ENCODE peak calls at places on chromosomes 3 and 15, in six cellular contexts. One of them, this sample, is unnamed.
A peak's percentile ranks its signal among the peaks of the same experiment; 100 is the strongest.

GRCh38 chr3:180855364-180855763 is 57.1 kb upstream of the FXR1 start:
- DNase-seq in K562: no peak
- DNase-seq in SK-N-SH: no peak
- DNase-seq in HepG2: peak; percentile 23
- DNase-seq in GM12878: no peak
- DNase-seq in H1: peak; percentile 67
- DNase-seq in this sample: no peak

GRCh38 chr15:76529911-76530310 is 193.3 kb downstream of the ISL2 start:
- DNase-seq in K562: no peak
- DNase-seq in SK-N-SH: no peak
- DNase-seq in HepG2: no peak
- DNase-seq in GM12878: no peak
- DNase-seq in H1: no peak
- DNase-seq in this sample: no peak

GRCh38 chr3:171986755-171987535 is 52.4 kb upstream of the FNDC3B start:
- DNase-seq in K562: no peak
- DNase-seq in SK-N-SH: no peak
- DNase-seq in HepG2: no peak
- DNase-seq in GM12878: no peak
- DNase-seq in H1: no peak
- DNase-seq in this sample: no peak

GRCh38 chr3:56923546-56924224 is 121.9 kb upstream of the ARHGEF3 start:
- DNase-seq in K562: no peak
- DNase-seq in SK-N-SH: no peak
- DNase-seq in HepG2: no peak
- DNase-seq in GM12878: no peak
- DNase-seq in H1: no peak
- DNase-seq in this sample: no peak

GRCh38 chr3:194135806-194136518 is at the start of gene HES1:
- DNase-seq in K562: peak; percentile 95
- DNase-seq in SK-N-SH: peak; percentile 85
- DNase-seq in HepG2: peak; percentile 95
- DNase-seq in GM12878: peak; percentile 61
- DNase-seq in H1: peak; percentile 87
- DNase-seq in this sample: peak; percentile 48

GRCh38 chr15:52020253-52021085 is 1.4 kb downstream of the MAPK6 start:
- DNase-seq in K562: no peak
- DNase-seq in SK-N-SH: no peak
- DNase-seq in HepG2: no peak
- DNase-seq in GM12878: no peak
- DNase-seq in H1: no peak
- DNase-seq in this sample: no peak

GRCh38 chr3:138914870-138915502 is 32.0 kb downstream of the FOXL2 start:
- DNase-seq in K562: peak; percentile 76
- DNase-seq in SK-N-SH: no peak
- DNase-seq in HepG2: peak; percentile 87
- DNase-seq in GM12878: no peak
- DNase-seq in H1: no peak
- DNase-seq in this sample: peak; percentile 56

GRCh38 chr3:69357196-69357595 is 28.7 kb downstream of the FRMD4B start:
- DNase-seq in K562: no peak
- DNase-seq in SK-N-SH: no peak
- DNase-seq in HepG2: no peak
- DNase-seq in GM12878: no peak
- DNase-seq in H1: no peak
- DNase-seq in this sample: no peak

GRCh38 chr3:74691946-74692345 is 77.5 kb upstream of the CNTN3 start:
- DNase-seq in K562: no peak
- DNase-seq in SK-N-SH: no peak
- DNase-seq in HepG2: no peak
- DNase-seq in GM12878: no peak
- DNase-seq in H1: no peak
- DNase-seq in this sample: no peak

GRCh38 chr15:43206054-43206453 is 14.8 kb downstream of the EPB42 start:
- DNase-seq in K562: no peak
- DNase-seq in SK-N-SH: no peak
- DNase-seq in HepG2: no peak
- DNase-seq in GM12878: no peak
- DNase-seq in H1: no peak
- DNase-seq in this sample: no peak

GRCh38 chr3:15541371-15541770 is 19.9 kb upstream of the COLQ start:
- DNase-seq in K562: no peak
- DNase-seq in SK-N-SH: no peak
- DNase-seq in HepG2: no peak
- DNase-seq in GM12878: no peak
- DNase-seq in H1: no peak
- DNase-seq in this sample: no peak

GRCh38 chr3:71307884-71308697 is 275.4 kb downstream of the FOXP1 start:
- DNase-seq in K562: no peak
- DNase-seq in SK-N-SH: no peak
- DNase-seq in HepG2: no peak
- DNase-seq in GM12878: no peak
- DNase-seq in H1: no peak
- DNase-seq in this sample: no peak

GRCh38 chr3:60140160-60140559 is 1090.3 kb upstream of the CFAP20DC start:
- DNase-seq in K562: no peak
- DNase-seq in SK-N-SH: no peak
- DNase-seq in HepG2: no peak
- DNase-seq in GM12878: no peak
- DNase-seq in H1: no peak
- DNase-seq in this sample: no peak

DNA sequence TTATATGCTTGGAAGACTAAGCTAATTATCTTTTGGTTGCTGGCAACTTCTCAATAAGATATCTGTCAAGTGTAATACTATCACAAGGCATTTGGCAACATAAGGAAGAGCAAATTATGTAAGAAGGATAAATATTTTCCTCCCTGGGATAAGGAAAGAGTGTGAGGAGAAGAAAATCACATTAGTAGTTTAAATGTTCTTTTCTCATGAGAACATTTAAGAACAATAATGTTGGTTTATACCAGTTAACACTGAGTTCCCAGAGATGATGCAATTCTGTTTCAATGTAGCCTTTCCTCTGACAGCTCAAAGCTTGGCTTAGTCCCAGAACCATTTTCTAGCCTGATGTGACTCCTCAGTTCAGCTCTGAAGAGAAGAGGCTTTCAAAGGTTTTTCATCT is 66.1 kb upstream of the NPHP3 start:
- DNase-seq in K562: no peak
- DNase-seq in SK-N-SH: no peak
- DNase-seq in HepG2: no peak
- DNase-seq in GM12878: no peak
- DNase-seq in H1: no peak
- DNase-seq in this sample: no peak
- TF ChIP-seq GABPA in K562: no peak
- TF ChIP-seq GABPA in SK-N-SH: no peak
- TF ChIP-seq GABPA in HepG2: no peak
- TF ChIP-seq GABPA in GM12878: no peak
- TF ChIP-seq GABPA in H1: no peak
- TF ChIP-seq GABPA in this sample: no peak

GRCh38 chr15:56883088-56883487 is 35.4 kb upstream of the TCF12 start:
- DNase-seq in K562: no peak
- DNase-seq in SK-N-SH: no peak
- DNase-seq in HepG2: no peak
- DNase-seq in GM12878: no peak
- DNase-seq in H1: no peak
- DNase-seq in this sample: no peak

GRCh38 chr15:56887782-56888127 is 30.7 kb upstream of the TCF12 start:
- DNase-seq in K562: no peak
- DNase-seq in SK-N-SH: no peak
- DNase-seq in HepG2: no peak
- DNase-seq in GM12878: no peak
- DNase-seq in H1: no peak
- DNase-seq in this sample: no peak

GRCh38 chr15:56886450-56886856 is 32.0 kb upstream of the TCF12 start:
- DNase-seq in K562: no peak
- DNase-seq in SK-N-SH: no peak
- DNase-seq in HepG2: peak; percentile 3
- DNase-seq in GM12878: no peak
- DNase-seq in H1: no peak
- DNase-seq in this sample: no peak

GRCh38 chr15:56890038-56890437 is 28.4 kb upstream of the TCF12 start:
- DNase-seq in K562: no peak
- DNase-seq in SK-N-SH: no peak
- DNase-seq in HepG2: no peak
- DNase-seq in GM12878: no peak
- DNase-seq in H1: no peak
- DNase-seq in this sample: no peak

GRCh38 chr15:56886878-56887781 is 31.3 kb upstream of the TCF12 start:
- DNase-seq in K562: peak; percentile 94
- DNase-seq in SK-N-SH: peak; percentile 95
- DNase-seq in HepG2: peak; percentile 88
- DNase-seq in GM12878: peak; percentile 40
- DNase-seq in H1: peak; percentile 90
- DNase-seq in this sample: peak; percentile 68
- TF ChIP-seq CTCF in K562: peak; percentile 34
- TF ChIP-seq CTCF in SK-N-SH: peak; percentile 23
- TF ChIP-seq CTCF in HepG2: peak; percentile 54
- TF ChIP-seq CTCF in GM12878: no peak
- TF ChIP-seq CTCF in H1: no peak
- TF ChIP-seq CTCF in this sample: no peak

DNA sequence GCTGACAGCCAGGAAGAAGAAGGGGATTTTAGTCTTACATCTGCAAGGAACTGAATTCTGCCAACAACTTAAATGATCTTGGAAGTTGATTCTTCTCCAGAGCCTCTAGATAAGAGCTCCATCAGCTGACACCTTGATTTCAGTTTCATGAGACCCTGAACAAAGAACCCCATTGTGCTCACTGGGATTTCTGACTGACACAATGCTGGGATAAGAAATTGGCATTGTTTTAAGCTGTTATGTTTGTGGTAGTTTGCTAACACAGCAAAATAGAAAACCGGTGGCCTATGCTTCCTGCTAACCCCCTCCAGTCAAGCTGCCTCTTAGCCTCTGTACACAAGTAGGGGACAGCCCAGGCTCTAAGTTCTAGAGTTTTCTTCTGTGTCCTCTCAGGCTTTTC is 36.2 kb downstream of the MASP1 start:
- DNase-seq in K562: no peak
- DNase-seq in SK-N-SH: no peak
- DNase-seq in HepG2: no peak
- DNase-seq in GM12878: no peak
- DNase-seq in H1: no peak
- DNase-seq in this sample: no peak
- TF ChIP-seq GABPA in K562: no peak
- TF ChIP-seq GABPA in SK-N-SH: no peak
- TF ChIP-seq GABPA in HepG2: no peak
- TF ChIP-seq GABPA in GM12878: no peak
- TF ChIP-seq GABPA in H1: no peak
- TF ChIP-seq GABPA in this sample: no peak

DNA sequence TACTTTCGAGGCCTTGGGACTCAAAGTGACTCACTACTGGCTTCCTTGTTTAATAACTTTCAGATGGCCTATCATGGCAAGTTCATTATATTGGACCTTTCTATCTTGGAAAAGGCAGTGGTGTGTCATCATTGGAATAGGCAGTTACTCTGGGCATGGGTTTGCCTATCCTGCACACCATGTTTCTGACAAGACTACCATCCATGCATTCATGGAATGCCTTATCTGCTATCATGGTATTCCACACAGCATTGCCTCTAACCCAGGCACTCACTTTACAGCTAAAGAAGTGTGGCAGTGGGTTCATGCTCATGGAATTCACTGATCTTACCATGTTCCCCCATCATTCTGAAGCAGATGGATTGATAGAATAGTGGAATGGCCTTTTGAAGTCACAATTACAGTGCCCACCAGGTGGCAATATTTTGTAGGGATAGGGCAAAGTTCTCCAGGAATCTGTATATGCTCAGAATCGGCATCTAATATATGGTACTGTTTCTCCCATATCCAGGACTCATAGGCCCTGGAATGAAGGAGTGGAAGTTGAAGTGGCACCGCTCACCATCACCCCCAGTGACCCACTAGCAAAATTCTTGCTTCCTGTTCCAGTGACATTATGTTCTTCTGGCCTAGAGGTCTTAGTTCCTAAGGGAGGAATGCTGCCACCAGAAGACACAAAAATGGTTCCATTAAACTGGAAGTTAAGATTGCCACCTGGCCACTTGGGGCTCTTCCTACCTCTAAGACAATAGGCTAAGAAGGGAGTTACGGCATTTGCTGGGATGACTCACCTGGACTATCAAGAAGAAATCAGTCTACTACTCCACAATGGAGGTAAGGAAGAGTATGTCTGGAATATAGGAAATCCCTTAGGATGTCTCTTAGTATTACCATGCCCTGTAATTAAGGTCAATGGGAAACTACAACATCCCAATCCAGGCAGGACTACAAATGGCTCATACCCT is 1161.4 kb downstream of the SI start:
- DNase-seq in K562: no peak
- DNase-seq in SK-N-SH: peak; percentile 3
- DNase-seq in HepG2: peak; percentile 6
- DNase-seq in GM12878: no peak
- DNase-seq in H1: no peak
- DNase-seq in this sample: no peak
- TF ChIP-seq CTCF in K562: peak; percentile 7
- TF ChIP-seq CTCF in SK-N-SH: no peak
- TF ChIP-seq CTCF in HepG2: peak; percentile 33
- TF ChIP-seq CTCF in GM12878: no peak
- TF ChIP-seq CTCF in H1: no peak
- TF ChIP-seq CTCF in this sample: no peak

DNA sequence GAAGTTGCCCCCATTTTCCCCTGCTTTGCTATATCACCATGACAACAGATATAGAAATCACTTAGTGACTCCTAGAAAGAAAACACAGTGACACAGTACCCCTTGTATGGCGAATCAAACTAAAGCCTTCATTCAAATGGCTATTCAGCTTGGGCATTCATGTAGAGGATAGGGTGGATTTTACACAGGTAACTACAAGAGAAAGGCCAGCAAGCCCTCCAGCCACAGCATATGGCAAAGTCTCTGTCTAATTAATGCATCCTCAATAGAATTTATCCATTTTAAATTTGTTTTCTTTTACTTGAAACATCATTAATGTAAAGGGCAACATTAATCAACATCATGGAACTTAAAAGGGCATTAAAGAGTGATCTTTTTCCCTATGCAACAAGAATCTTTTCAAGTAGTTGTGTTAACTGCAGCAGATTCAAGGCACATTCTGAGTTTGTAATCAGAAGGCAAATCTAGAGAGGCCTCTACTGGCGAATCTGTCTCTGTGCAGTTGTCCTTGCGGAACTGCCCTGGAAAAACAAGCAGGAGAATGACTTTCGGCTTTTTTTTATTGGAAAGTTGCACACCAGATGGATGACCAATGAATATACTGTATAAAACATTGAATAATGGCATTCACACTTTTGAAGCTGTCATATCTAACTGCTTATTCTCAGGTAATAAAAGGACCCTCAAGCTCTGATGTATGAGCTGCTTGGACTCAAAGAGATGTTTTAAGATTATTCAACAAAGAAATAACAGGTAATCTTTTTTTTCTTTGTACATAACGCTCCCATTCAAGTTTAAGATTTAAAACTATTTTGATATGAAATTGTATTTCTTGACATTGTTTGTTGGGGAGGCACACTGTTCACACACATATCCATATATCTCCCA is 621.6 kb upstream of the AGTR1 start:
- DNase-seq in K562: no peak
- DNase-seq in SK-N-SH: peak; percentile 49
- DNase-seq in HepG2: peak; percentile 16
- DNase-seq in GM12878: no peak
- DNase-seq in H1: no peak
- DNase-seq in this sample: no peak
- TF ChIP-seq GABPA in K562: no peak
- TF ChIP-seq GABPA in SK-N-SH: no peak
- TF ChIP-seq GABPA in HepG2: no peak
- TF ChIP-seq GABPA in GM12878: no peak
- TF ChIP-seq GABPA in H1: no peak
- TF ChIP-seq GABPA in this sample: no peak

This sample was measured in HL-60.